ENCODE peak calls at places on chromosome 19, in six cellular contexts. V, W, D, P, Y and X are unnamed samples. For H3K27me3, the result is how much of the 10 kb centered on the place peaks cover.

GRCh38 chr19:53537523-53538377 is at the start of gene ZNF331:
- DNase-seq in V (peak), W (peak), D (peak), P (peak), Y (peak), X (no peak)

GRCh38 chr19:6482343-6482686 is 728 bp upstream of the DENND1C start:
- DNase-seq in V (no peak), W (no peak), D (no peak), P (no peak), Y (no peak), X (no peak)

GRCh38 chr19:23758187-23759074 is at the start of gene ZNF681:
- DNase-seq in V (peak), W (peak), D (peak), P (peak), Y (peak), X (peak)

GRCh38 chr19:35128398-35129057 is 6.3 kb downstream of the LGI4 start:
- DNase-seq in V (no peak), W (no peak), D (no peak), P (no peak), Y (no peak), X (no peak)

GRCh38 chr19:13262450-13262849 is 112.2 kb downstream of the IER2 start:
- DNase-seq in V (no peak), W (peak), D (no peak), P (no peak), Y (no peak), X (no peak)

GRCh38 chr19:58037927-58038687 is 4.3 kb downstream of the ZSCAN1 start:
- DNase-seq in V (no peak), W (peak), D (no peak), P (no peak), Y (no peak), X (no peak)

GRCh38 chr19:39539519-39540332 is at the start of gene EID2:
- DNase-seq in V (peak), W (peak), D (peak), P (peak), Y (peak), X (peak)

GRCh38 chr19:18775586-18776287 is 15.4 kb downstream of the COMP start:
- DNase-seq in V (no peak), W (peak), D (no peak), P (no peak), Y (no peak), X (no peak)

GRCh38 chr19:39104104-39104708 is 20.0 kb downstream of the ACP7 start:
- DNase-seq in V (no peak), W (no peak), D (no peak), P (no peak), Y (no peak), X (no peak)

GRCh38 chr19:41930926-41931592 is 2.8 kb upstream of the ERFL start:
- DNase-seq in V (no peak), W (no peak), D (no peak), P (no peak), Y (no peak), X (no peak)

GRCh38 chr19:33823341-33823740 is 26.7 kb downstream of the KCTD15 start:
- DNase-seq in V (no peak), W (no peak), D (no peak), P (no peak), Y (peak), X (no peak)

GRCh38 chr19:40089462-40089861 is 1.3 kb downstream of the ZNF780A start:
- DNase-seq in V (no peak), W (peak), D (no peak), P (no peak), Y (no peak), X (no peak)

GRCh38 chr19:47839913-47840312 is 18.2 kb downstream of the CRX start:
- DNase-seq in V (no peak), W (peak), D (no peak), P (no peak), Y (no peak), X (no peak)

GRCh38 chr19:32397736-32398135 is 7.8 kb upstream of the DPY19L3 start:
- DNase-seq in V (no peak), W (peak), D (no peak), P (no peak), Y (no peak), X (peak)

GRCh38 chr19:18440421-18440877 is 2.5 kb upstream of the ISYNA1 start:
- DNase-seq in V (no peak), W (no peak), D (no peak), P (no peak), Y (no peak), X (no peak)

GRCh38 chr19:18699403-18700054 is 16.0 kb downstream of the CRTC1 start:
- DNase-seq in V (peak), W (no peak), D (no peak), P (no peak), Y (no peak), X (no peak)

GRCh38 chr19:46341937-46342336 is 5.0 kb upstream of the PPP5C start:
- DNase-seq in V (no peak), W (no peak), D (no peak), P (no peak), Y (no peak), X (no peak)

GRCh38 chr19:3606174-3606689 is 443 bp downstream of the TBXA2R start:
- DNase-seq in V (peak), W (no peak), D (peak), P (no peak), Y (peak), X (no peak)

GRCh38 chr19:21256722-21257121 is 72.5 kb downstream of the ZNF708 start:
- DNase-seq in V (no peak), W (peak), D (no peak), P (no peak), Y (no peak), X (no peak)

GRCh38 chr19:43624933-43625332 is 5.5 kb upstream of the ZNF428 start:
- DNase-seq in V (peak), W (peak), D (peak), P (no peak), Y (no peak), X (no peak)

GRCh38 chr19:36060430-36060829 is 5.7 kb downstream of the WDR62 start:
- DNase-seq in V (no peak), W (peak), D (no peak), P (no peak), Y (peak), X (peak)

GRCh38 chr19:43777163-43777700 is 3.5 kb downstream of the KCNN4 start:
- DNase-seq in V (no peak), W (no peak), D (peak), P (no peak), Y (no peak), X (no peak)

GRCh38 chr19:58001895-58002369 is 688 bp downstream of the ZNF606 start:
- DNase-seq in V (peak), W (no peak), D (no peak), P (no peak), Y (no peak), X (no peak)

GRCh38 chr19:27393591-27393990 is 1819.4 kb downstream of the UQCRFS1 start:
- DNase-seq in V (no peak), W (no peak), D (no peak), P (no peak), Y (no peak), X (no peak)

GRCh38 chr19:11018179-11018578 is 57.3 kb downstream of the SMARCA4 start:
- DNase-seq in V (peak), W (no peak), D (peak), P (no peak), Y (no peak), X (no peak)

GRCh38 chr19:44696939-44697669 is 1.8 kb upstream of the CEACAM16 start:
- DNase-seq in V (no peak), W (no peak), D (no peak), P (no peak), Y (no peak), X (no peak)

GRCh38 chr19:42409477-42409876 is 17.7 kb downstream of the LIPE start:
- DNase-seq in V (no peak), W (no peak), D (no peak), P (no peak), Y (peak), X (no peak)

GRCh38 chr19:14441041-14441938 is 8.2 kb downstream of the PKN1 start:
- DNase-seq in V (no peak), W (no peak), D (no peak), P (no peak), Y (no peak), X (no peak)

GRCh38 chr19:46080561-46080960 is 39.8 kb upstream of the IGFL4 start:
- DNase-seq in V (no peak), W (peak), D (no peak), P (no peak), Y (no peak), X (peak)

GRCh38 chr19:41327499-41328156 is 17.7 kb downstream of the CCDC97 start:
- DNase-seq in V (peak), W (peak), D (peak), P (no peak), Y (peak), X (no peak)

GRCh38 chr19:39038098-39038497 is 5.7 kb upstream of the FBXO27 start:
- DNase-seq in V (no peak), W (peak), D (peak), P (no peak), Y (peak), X (no peak)

GRCh38 chr19:12766051-12766521 is 9.3 kb downstream of the HOOK2 start:
- DNase-seq in V (peak), W (no peak), D (peak), P (peak), Y (no peak), X (peak)

GRCh38 chr19:44746616-44746945 is 1.9 kb upstream of the BCL3 start:
- DNase-seq in V (peak), W (no peak), D (no peak), P (no peak), Y (peak), X (no peak)

GRCh38 chr19:42285988-42286348 is 16.0 kb upstream of the PRR19 start:
- DNase-seq in V (no peak), W (no peak), D (no peak), P (no peak), Y (no peak), X (no peak)

GRCh38 chr19:46963093-46963734 is 56.4 kb upstream of the NPAS1 start:
- DNase-seq in V (no peak), W (peak), D (no peak), P (no peak), Y (no peak), X (peak)

GRCh38 chr19:31354919-31355318 is 5.7 kb upstream of the TSHZ3 start:
- DNase-seq in V (no peak), W (no peak), D (no peak), P (no peak), Y (no peak), X (no peak)

GRCh38 chr19:19691683-19692082 is 23.0 kb downstream of the ZNF101 start:
- DNase-seq in V (no peak), W (no peak), D (no peak), P (no peak), Y (no peak), X (no peak)

GRCh38 chr19:31253816-31254551 is 95.3 kb downstream of the TSHZ3 start:
- DNase-seq in V (no peak), W (peak), D (no peak), P (no peak), Y (no peak), X (peak)

GRCh38 chr19:3696660-3696995 is 3.6 kb downstream of the PIP5K1C start:
- DNase-seq in V (no peak), W (no peak), D (no peak), P (no peak), Y (no peak), X (no peak)

GRCh38 chr19:8324186-8325050 is 3.1 kb downstream of the RPS28 start:
- DNase-seq in V (no peak), W (no peak), D (no peak), P (no peak), Y (peak), X (no peak)

GRCh38 chr19:8321760-8322637 is 703 bp downstream of the RPS28 start:
- DNase-seq in V (no peak), W (no peak), D (no peak), P (no peak), Y (no peak), X (no peak)

GRCh38 chr19:8322638-8322997 is 1.3 kb downstream of the RPS28 start:
- DNase-seq in V (no peak), W (no peak), D (no peak), P (no peak), Y (no peak), X (no peak)

GRCh38 chr19:8323781-8324185 is 2.5 kb downstream of the RPS28 start:
- DNase-seq in V (no peak), W (no peak), D (no peak), P (no peak), Y (no peak), X (no peak)

DNA sequence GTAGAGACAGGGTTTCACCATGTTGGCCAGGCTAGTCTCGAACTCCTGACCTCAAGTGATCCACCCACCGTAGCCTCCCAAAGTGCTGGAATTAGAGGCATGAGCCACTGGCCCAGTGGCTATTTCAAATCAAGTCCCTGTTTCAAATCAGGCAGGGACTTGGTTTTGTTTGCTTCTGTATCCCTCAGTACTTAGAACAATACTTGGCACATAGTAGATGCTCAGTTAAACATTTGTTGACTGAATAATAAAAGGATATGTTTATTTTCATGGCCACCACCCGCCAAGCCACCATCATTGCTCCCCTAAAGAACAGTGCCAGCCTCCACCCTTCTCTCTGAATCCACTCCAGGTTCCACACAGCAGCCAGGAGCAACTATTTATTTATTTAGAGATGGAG is 4.2 kb downstream of the RPS28 start:
- DNase-seq in V (no peak), W (no peak), D (no peak), P (no peak), Y (no peak), X (no peak)
- H3K27me3 ChIP-seq in V (under half), W (under half), D (under half), P (under half), Y (under half), X (under half)

GRCh38 chr19:16067205-16067938 is 8.9 kb upstream of the TPM4 start:
- DNase-seq in V (peak), W (peak), D (peak), P (no peak), Y (no peak), X (peak)
- H3K4me3 ChIP-seq in V (peak), W (no peak), D (no peak), P (peak), Y (no peak), X (peak)

DNA sequence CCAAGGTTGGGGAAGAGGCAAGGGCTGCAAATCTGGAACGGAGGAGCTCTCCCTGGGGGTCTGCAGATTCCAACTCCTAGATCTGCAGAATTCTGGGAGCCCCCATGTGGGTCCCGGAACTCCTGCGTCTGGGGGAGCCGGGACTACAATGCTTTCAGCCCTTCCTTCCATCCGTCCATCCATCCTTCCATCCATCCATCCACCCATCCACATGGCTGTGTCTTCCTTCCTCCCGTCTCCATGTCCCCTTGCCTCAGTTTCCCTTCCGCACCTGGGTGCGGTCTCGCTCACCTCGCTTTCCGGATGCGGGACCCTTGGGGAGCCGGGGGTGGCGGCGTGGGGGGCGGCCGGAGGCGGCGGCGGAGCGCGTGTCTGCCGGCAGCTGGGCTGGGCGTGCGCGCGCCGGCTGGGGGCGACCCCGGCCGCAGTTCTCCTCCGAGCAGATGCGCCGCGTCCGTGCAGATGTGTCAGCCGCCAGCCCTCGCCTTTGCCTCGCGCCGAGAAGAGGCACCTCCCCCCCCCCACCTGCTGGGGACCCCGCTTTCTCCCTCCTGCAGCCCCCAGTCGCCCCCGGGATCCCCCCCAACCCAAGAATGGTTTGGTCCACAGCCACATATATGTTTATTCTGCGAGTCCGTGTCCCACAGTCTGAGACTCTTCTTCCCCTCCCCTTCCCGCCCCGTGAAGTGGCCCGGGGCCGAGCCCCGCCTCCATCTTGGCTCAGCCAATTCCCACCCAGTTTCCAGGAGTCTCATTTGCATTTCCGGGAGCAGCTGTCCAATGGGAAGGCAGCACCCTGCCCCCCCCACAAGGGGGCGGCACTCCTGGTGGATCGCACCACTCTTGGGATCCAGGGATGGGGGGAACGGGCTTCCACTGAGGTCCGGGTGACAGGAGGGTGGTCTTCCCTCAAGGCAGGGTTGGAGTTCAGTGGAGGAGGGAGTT is 8.8 kb downstream of the ISOC2 start:
- DNase-seq in V (peak), W (peak), D (peak), P (peak), Y (no peak), X (peak)
- TF ChIP-seq CTCF in V (no peak), W (no peak), D (no peak), P (peak), Y (no peak), X (no peak)

GRCh38 chr19:29537181-29537580 is 11.4 kb downstream of the VSTM2B start:
- DNase-seq in V (no peak), W (no peak), D (peak), P (peak), Y (peak), X (no peak)
- H3K27me3 ChIP-seq in V (under half), W (under half), D (under half), P (under half), Y (under half), X (under half)

GRCh38 chr19:939439-939838 is 13.6 kb downstream of the ARID3A start:
- DNase-seq in V (no peak), W (no peak), D (no peak), P (no peak), Y (no peak), X (no peak)

GRCh38 chr19:942133-942645 is 16.4 kb downstream of the ARID3A start:
- DNase-seq in V (no peak), W (no peak), D (no peak), P (no peak), Y (no peak), X (no peak)

GRCh38 chr19:941292-942132 is 15.7 kb downstream of the ARID3A start:
- DNase-seq in V (no peak), W (no peak), D (no peak), P (no peak), Y (no peak), X (no peak)

GRCh38 chr19:939922-940321 is 14.1 kb downstream of the ARID3A start:
- DNase-seq in V (no peak), W (no peak), D (no peak), P (no peak), Y (no peak), X (no peak)

DNA sequence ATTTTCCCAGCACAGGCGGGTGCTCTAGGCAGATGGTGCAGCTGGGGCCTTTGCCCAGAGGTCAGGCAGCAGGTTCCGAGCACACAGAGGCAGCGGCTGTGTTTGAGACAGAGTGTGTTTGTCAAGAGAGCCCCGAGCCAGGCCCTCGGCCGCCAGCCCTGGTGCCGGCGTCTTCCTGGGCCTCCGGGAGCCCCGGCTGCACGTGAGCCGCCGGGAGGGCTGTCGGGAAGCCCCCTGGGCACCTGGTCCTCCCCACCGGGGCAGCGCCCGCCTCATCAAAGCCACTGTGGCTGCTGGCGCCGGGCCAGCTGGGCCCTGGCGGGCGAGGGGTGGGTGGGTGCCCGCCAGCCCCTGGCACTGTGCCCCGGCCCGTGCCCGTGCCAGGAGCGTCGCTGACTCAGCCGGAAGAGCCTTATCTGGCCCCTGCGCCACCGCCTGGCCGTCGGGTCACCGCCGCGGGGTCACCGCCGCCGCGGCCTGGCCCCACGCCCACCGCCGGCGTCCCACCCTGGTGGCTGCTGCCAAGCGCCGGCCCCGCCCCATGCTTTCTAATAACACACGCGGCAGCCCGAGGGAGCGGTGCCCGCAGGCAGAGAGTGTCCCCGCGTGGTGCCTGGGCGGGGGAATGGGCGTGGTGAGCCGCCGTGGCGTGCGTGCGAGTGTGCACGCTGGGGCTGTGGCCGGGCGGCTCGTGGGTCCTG is 14.9 kb downstream of the ARID3A start:
- DNase-seq in V (peak), W (no peak), D (peak), P (peak), Y (peak), X (peak)
- H3K4me3 ChIP-seq in V (peak), W (no peak), D (peak), P (peak), Y (peak), X (no peak)

GRCh38 chr19:49070416-49070815 is 2.1 kb downstream of the KCNA7 start:
- DNase-seq in V (no peak), W (no peak), D (no peak), P (no peak), Y (no peak), X (no peak)

GRCh38 chr19:49067554-49067953 is 2.9 kb upstream of the NTF4 start:
- DNase-seq in V (no peak), W (no peak), D (no peak), P (no peak), Y (no peak), X (no peak)

GRCh38 chr19:49065905-49066512 is 1.4 kb upstream of the NTF4 start:
- DNase-seq in V (no peak), W (no peak), D (no peak), P (no peak), Y (no peak), X (no peak)

GRCh38 chr19:49071860-49072547 is 495 bp downstream of the KCNA7 start:
- DNase-seq in V (no peak), W (no peak), D (no peak), P (no peak), Y (no peak), X (no peak)

GRCh38 chr19:49069026-49069425 is 3.5 kb downstream of the KCNA7 start:
- DNase-seq in V (no peak), W (no peak), D (no peak), P (no peak), Y (no peak), X (no peak)
- TF ChIP-seq CTCF in V (no peak), W (no peak), D (no peak), P (no peak), Y (no peak), X (no peak)

GRCh38 chr19:1744822-1745563 is 8.3 kb upstream of the ONECUT3 start:
- DNase-seq in V (no peak), W (no peak), D (no peak), P (no peak), Y (no peak), X (no peak)
- H3K27me3 ChIP-seq in V (under half), W (half or more), D (under half), P (half or more), Y (under half), X (under half)